ENCODE peak calls at places on chromosomes 7 and 10, in five cellular contexts. Q is nephron progenitor cell, F is PC-9, T is A673, Y is H9. R is an unnamed sample.

GRCh38 chr10:71084061-71084817 is 128.1 kb upstream of the UNC5B start:
- DNase-seq in F (no peak), T (no peak), Q (no peak), Y (peak; percentile 18), R (no peak)

GRCh38 chr10:131574707-131575430 is 263.3 kb upstream of the TCERG1L start:
- DNase-seq in T (no peak), Q (no peak), Y (no peak), F (no peak), R (no peak)

GRCh38 chr7:111740942-111741341 is 178.7 kb upstream of the IMMP2L start:
- DNase-seq in F (no peak), Y (no peak), T (no peak), Q (no peak), R (no peak)

GRCh38 chr10:80382989-80383388 is 25.4 kb upstream of the PRXL2A start:
- DNase-seq in Q (peak; percentile 39), F (peak; percentile 58), Y (peak; percentile 50), T (peak; percentile 62), R (no peak)

GRCh38 chr10:79099898-79100448 is 31.2 kb downstream of the ZMIZ1 start:
- DNase-seq in T (no peak), Y (no peak), F (no peak), Q (no peak), R (no peak)

GRCh38 chr7:5282464-5283316 is at the start of gene SLC29A4:
- DNase-seq in F (no peak), T (peak; percentile 72), Y (no peak), Q (peak; percentile 66), R (no peak)

GRCh38 chr10:35462491-35462934 is 126.2 kb downstream of the CCNY start:
- DNase-seq in Q (no peak), T (no peak), F (no peak), Y (no peak), R (no peak)

GRCh38 chr10:132526676-132527075 is 10.9 kb upstream of the INPP5A start:
- DNase-seq in Q (no peak), T (no peak), Y (no peak), F (no peak), R (no peak)

GRCh38 chr7:28065721-28066285 is 114.8 kb downstream of the JAZF1 start:
- DNase-seq in T (no peak), Q (no peak), Y (no peak), F (peak; percentile 42), R (peak; percentile 64)

GRCh38 chr7:99393363-99394187 is 14.8 kb downstream of the PDAP1 start:
- DNase-seq in Y (peak; percentile 96), F (no peak), T (peak; percentile 51), Q (peak; percentile 88), R (no peak)

GRCh38 chr7:107152011-107152410 is 16.8 kb upstream of the HBP1 start:
- DNase-seq in F (peak; percentile 42), Y (no peak), Q (no peak), T (no peak), R (no peak)

GRCh38 chr10:18528292-18528691 is 123.1 kb downstream of the NSUN6 start:
- DNase-seq in F (no peak), Q (no peak), Y (no peak), T (no peak), R (no peak)

GRCh38 chr7:22802426-22802825 is 20.2 kb downstream of the TOMM7 start:
- DNase-seq in Q (no peak), T (peak; percentile 71), F (no peak), Y (peak; percentile 77), R (no peak)

GRCh38 chr7:135714534-135715009 is 13.4 kb downstream of the SLC13A4 start:
- DNase-seq in T (no peak), F (peak; percentile 94), Q (peak; percentile 18), Y (peak; percentile 70), R (no peak)

GRCh38 chr7:2732959-2733584 is 45.1 kb downstream of the AMZ1 start:
- DNase-seq in F (peak; percentile 93), T (no peak), Q (no peak), Y (peak; percentile 15), R (no peak)

GRCh38 chr10:110209926-110210662 is 2.7 kb downstream of the MXI1 start:
- DNase-seq in T (peak; percentile 46), Q (peak; percentile 59), Y (peak; percentile 47), F (no peak), R (no peak)

GRCh38 chr7:92149736-92150239 is 15.5 kb upstream of the CYP51A1 start:
- DNase-seq in Q (no peak), F (no peak), T (no peak), Y (no peak), R (no peak)

GRCh38 chr7:50369408-50370026 is 65.0 kb downstream of the IKZF1 start:
- DNase-seq in F (no peak), Y (peak; percentile 50), Q (peak; percentile 18), T (peak; percentile 79), R (no peak)

GRCh38 chr7:85019778-85020177 is 167.1 kb downstream of the SEMA3D start:
- DNase-seq in F (no peak), Q (no peak), T (no peak), Y (no peak), R (no peak)

GRCh38 chr7:85025312-85025756 is 161.5 kb downstream of the SEMA3D start:
- DNase-seq in F (no peak), Y (no peak), T (no peak), Q (no peak), R (no peak)

GRCh38 chr7:85022064-85022697 is 164.7 kb downstream of the SEMA3D start:
- DNase-seq in Q (no peak), F (no peak), T (no peak), Y (no peak), R (no peak)

GRCh38 chr7:85021090-85021704 is 165.7 kb downstream of the SEMA3D start:
- DNase-seq in Q (no peak), Y (no peak), F (no peak), T (peak; percentile 36), R (no peak)

GRCh38 chr7:85023066-85023687 is 163.7 kb downstream of the SEMA3D start:
- DNase-seq in Y (no peak), F (no peak), Q (peak; percentile 35), T (peak; percentile 76), R (peak; percentile 29)
- TF ChIP-seq CTCF in Y (peak; percentile 84), F (peak; percentile 87), Q (peak; percentile 69), T (peak; percentile 70), R (peak; percentile 25)

GRCh38 chr7:105738133-105738532 is 138.3 kb downstream of the ATXN7L1 start:
- DNase-seq in F (no peak), T (no peak), Q (no peak), Y (no peak), R (no peak)
- TF ChIP-seq CTCF in F (no peak), T (peak; percentile 22), Q (no peak), Y (peak; percentile 36), R (no peak)

DNA sequence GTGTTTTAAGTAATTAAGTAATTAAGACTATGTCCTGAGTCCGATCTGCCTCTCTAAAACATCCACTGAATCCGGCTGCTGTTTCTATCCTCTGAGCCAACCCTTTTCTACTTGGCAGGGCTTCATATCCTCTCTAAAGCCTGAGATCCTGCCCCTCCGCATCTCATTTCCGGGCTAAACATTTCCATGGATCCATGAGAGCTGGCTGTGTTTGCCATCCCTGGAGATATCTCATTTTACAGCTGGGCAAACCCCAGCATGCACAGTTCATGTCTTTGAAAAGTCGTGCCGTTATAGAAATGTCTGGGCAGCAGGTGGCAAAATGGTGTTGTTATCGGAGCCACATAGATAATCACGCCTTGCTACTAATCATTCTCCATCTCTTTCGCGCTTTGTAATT is 1189.0 kb downstream of the TYW1 start:
- DNase-seq in T (peak; percentile 88), Q (no peak), F (no peak), Y (no peak), R (no peak)
- TF ChIP-seq CTCF in T (peak; percentile 30), Q (no peak), F (no peak), Y (no peak), R (no peak)

GRCh38 chr7:156929789-156930539 is 19.5 kb upstream of the NOM1 start:
- DNase-seq in T (no peak), Q (no peak), Y (no peak), F (no peak), R (no peak)
- TF ChIP-seq CTCF in T (no peak), Q (no peak), Y (no peak), F (no peak), R (no peak)

GRCh38 chr7:45178241-45179225 is 20.9 kb downstream of the RAMP3 start:
- DNase-seq in F (no peak), Y (peak; percentile 63), Q (no peak), T (no peak), R (no peak)
- TF ChIP-seq CTCF in F (peak; percentile 44), Y (peak; percentile 55), Q (no peak), T (peak; percentile 31), R (peak; percentile 27)

GRCh38 chr7:45978010-45978681 is 57.1 kb upstream of the IGFBP3 start:
- DNase-seq in Q (no peak), Y (peak; percentile 57), F (peak; percentile 100), T (peak; percentile 53), R (peak; percentile 83)
- TF ChIP-seq CTCF in Q (no peak), Y (no peak), F (no peak), T (no peak), R (no peak)

GRCh38 chr7:72078301-72078700 is 333.8 kb downstream of the CALN1 start:
- DNase-seq in T (no peak), F (no peak), Q (no peak), Y (no peak), R (no peak)
- TF ChIP-seq CTCF in T (no peak), F (no peak), Q (no peak), Y (no peak), R (no peak)

GRCh38 chr7:142300689-142301088 is 42.8 kb upstream of the PRSS58 start:
- DNase-seq in F (no peak), T (peak; percentile 35), Y (peak; percentile 89), Q (peak; percentile 24), R (no peak)
- TF ChIP-seq CTCF in F (peak; percentile 59), T (peak; percentile 54), Y (peak; percentile 85), Q (peak; percentile 28), R (peak; percentile 11)

R was measured in HFF-Myc.